ENCODE peak calls at places on chromosomes 11 and 22, in eight cellular contexts. U, S, Z, J, A, L, X and Y are unnamed samples.

GRCh38 chr11:102204174-102204573 is 93.9 kb downstream of the YAP1 start:
- DNase-seq in U (no peak), S (no peak), Z (no peak), J (no peak), A (no peak), L (no peak), X (no peak), Y (no peak)

GRCh38 chr11:65857500-65858353 is at the start of gene CFL1:
- DNase-seq in U (peak), S (peak), Z (peak), J (peak), A (peak), L (peak), X (peak), Y (peak)

GRCh38 chr22:49577168-49578060 is 250.3 kb downstream of the BRD1 start:
- DNase-seq in U (no peak), S (no peak), Z (no peak), J (no peak), A (no peak), L (no peak), X (no peak), Y (no peak)

GRCh38 chr11:7263842-7264241 is 12.1 kb downstream of the SYT9 start:
- DNase-seq in U (no peak), S (no peak), Z (no peak), J (no peak), A (no peak), L (no peak), X (no peak), Y (no peak)

GRCh38 chr22:31540966-31541365 is 44.6 kb downstream of the SFI1 start:
- DNase-seq in U (no peak), S (no peak), Z (no peak), J (no peak), A (no peak), L (no peak), X (no peak), Y (no peak)

GRCh38 chr11:70251583-70252285 is 18.8 kb upstream of the PPFIA1 start:
- DNase-seq in U (no peak), S (no peak), Z (no peak), J (peak), A (no peak), L (no peak), X (no peak), Y (peak)

GRCh38 chr22:32103648-32104326 is 55.3 kb downstream of the C22orf42 start:
- DNase-seq in U (peak), S (no peak), Z (peak), J (no peak), A (peak), L (no peak), X (no peak), Y (peak)

GRCh38 chr11:2690261-2690575 is 9.6 kb downstream of the KCNQ1OT1 start:
- DNase-seq in U (no peak), S (no peak), Z (no peak), J (no peak), A (no peak), L (no peak), X (no peak), Y (no peak)

GRCh38 chr11:47415949-47416472 is 7.6 kb downstream of the SLC39A13 start:
- DNase-seq in U (peak), S (no peak), Z (peak), J (peak), A (peak), L (no peak), X (no peak), Y (peak)